ENCODE peak calls at places on chromosome 1, in ten cellular contexts. H, V, B, D, A, K, P, O, W and J are unnamed samples.

GRCh38 chr1:227316941-227317540 is 1.3 kb downstream of the CDC42BPA start:
- DNase-seq in H (peak; percentile 47), V (no peak), B (no peak), D (peak; percentile 45), A (no peak), K (peak; percentile 13), P (peak; percentile 16), O (no peak), W (no peak), J (no peak)

GRCh38 chr1:234212764-234213406 is 160.4 kb upstream of the COA6 start:
- DNase-seq in H (peak; percentile 25), V (no peak), B (no peak), D (peak; percentile 59), A (no peak), K (peak; percentile 80), P (peak; percentile 23), O (peak; percentile 29), W (no peak), J (peak; percentile 23)

GRCh38 chr1:212498243-212498642 is 65.5 kb downstream of the NENF start:
- DNase-seq in H (peak; percentile 88), V (no peak), B (no peak), D (no peak), A (no peak), K (peak; percentile 81), P (peak; percentile 38), O (no peak), W (no peak), J (no peak)

GRCh38 chr1:54850737-54851136 is 36.3 kb downstream of the DHCR24 start:
- DNase-seq in H (peak; percentile 100), V (peak; percentile 61), B (no peak), D (no peak), A (no peak), K (no peak), P (peak; percentile 98), O (no peak), W (peak; percentile 35), J (no peak)

GRCh38 chr1:89041055-89041707 is 18.5 kb upstream of the GBP3 start:
- DNase-seq in H (peak; percentile 84), V (no peak), B (no peak), D (no peak), A (no peak), K (no peak), P (peak; percentile 54), O (no peak), W (no peak), J (no peak)

GRCh38 chr1:162233066-162233465 is 143.6 kb downstream of the SPATA46 start:
- DNase-seq in H (no peak), V (no peak), B (no peak), D (no peak), A (no peak), K (no peak), P (no peak), O (no peak), W (no peak), J (no peak)

GRCh38 chr1:66777846-66778245 is 23.2 kb downstream of the INSL5 start:
- DNase-seq in H (no peak), V (no peak), B (no peak), D (no peak), A (no peak), K (no peak), P (no peak), O (no peak), W (no peak), J (no peak)

GRCh38 chr1:183792300-183792699 is 12.6 kb upstream of the RGL1 start:
- DNase-seq in H (no peak), V (no peak), B (no peak), D (no peak), A (no peak), K (no peak), P (no peak), O (no peak), W (no peak), J (no peak)

DNA sequence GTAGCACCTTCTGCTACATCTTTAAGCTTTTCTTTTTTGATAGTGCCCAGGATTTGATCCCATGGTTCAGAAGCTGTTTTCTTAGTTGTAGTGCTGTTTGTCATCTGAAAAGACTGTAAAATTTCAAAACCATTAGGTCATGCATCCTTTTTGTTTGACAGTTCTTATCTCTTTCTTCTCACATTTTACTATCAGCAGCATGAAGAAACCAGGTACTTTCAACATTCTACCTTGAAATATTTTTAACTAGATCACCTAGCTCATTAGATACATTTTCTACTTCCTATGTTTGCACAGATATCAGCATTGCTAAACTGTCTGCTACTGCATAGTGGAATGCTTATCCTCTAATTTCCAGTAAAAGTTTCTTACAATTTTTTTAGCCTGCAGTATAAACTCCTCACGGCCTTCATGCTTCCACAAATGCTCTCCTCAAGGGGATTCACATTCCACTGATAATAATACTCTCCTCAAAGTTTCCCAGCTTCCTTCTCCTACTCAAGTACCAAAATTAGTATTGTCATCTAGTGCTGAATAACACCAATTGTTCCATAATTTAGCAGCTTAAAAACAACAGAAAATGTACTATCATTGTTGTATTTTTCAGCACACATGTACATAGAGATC is 243.9 kb upstream of the ZRANB2 start:
- DNase-seq in H (no peak), V (no peak), B (no peak), D (no peak), A (no peak), K (peak; percentile 0), P (no peak), O (no peak), W (no peak), J (no peak)
- TF ChIP-seq CTCF in H (no peak), V (no peak), B (no peak), D (no peak), A (no peak), K (no peak), P (no peak), O (no peak), W (no peak), J (no peak)

GRCh38 chr1:40998668-40999067 is 19.2 kb downstream of the CTPS1 start:
- DNase-seq in H (no peak), V (no peak), B (no peak), D (no peak), A (no peak), K (no peak), P (no peak), O (no peak), W (no peak), J (no peak)

GRCh38 chr1:41003127-41003639 is 18.3 kb downstream of the SLFNL1 start:
- DNase-seq in H (no peak), V (no peak), B (no peak), D (no peak), A (no peak), K (no peak), P (no peak), O (no peak), W (no peak), J (no peak)

GRCh38 chr1:41006942-41007865 is 14.3 kb downstream of the SLFNL1 start:
- DNase-seq in H (peak; percentile 38), V (no peak), B (no peak), D (no peak), A (no peak), K (no peak), P (peak; percentile 26), O (no peak), W (no peak), J (no peak)

GRCh38 chr1:41005876-41006275 is 15.6 kb downstream of the SLFNL1 start:
- DNase-seq in H (no peak), V (no peak), B (no peak), D (no peak), A (no peak), K (no peak), P (no peak), O (no peak), W (no peak), J (no peak)

DNA sequence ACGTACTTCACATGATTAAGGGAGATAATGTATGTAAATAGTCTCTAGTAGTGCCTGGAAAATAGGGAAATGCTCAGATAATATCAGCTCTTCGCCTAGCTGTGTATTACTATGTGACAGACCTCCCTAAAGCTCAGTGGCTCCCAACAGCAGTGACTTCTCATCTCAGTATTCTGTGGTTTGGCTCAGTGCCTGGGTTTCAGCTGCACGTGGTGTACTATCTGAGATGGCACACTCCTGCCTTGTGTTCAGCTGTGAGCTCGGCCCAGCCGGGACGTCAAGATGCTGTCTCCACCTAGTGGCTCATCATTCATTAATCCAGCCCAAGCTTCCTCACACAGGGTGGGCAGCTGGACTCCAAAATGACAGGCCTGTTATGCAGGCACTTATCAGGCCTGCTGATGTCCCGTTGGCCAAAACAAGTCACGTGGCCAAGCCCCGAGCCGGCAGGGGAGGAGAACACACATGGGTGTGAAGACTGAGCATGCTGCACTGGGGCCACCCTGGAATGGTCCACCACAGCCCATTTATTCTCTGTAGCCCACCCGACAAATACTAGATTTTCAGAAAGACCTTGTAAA is 17.8 kb downstream of the SLFNL1 start:
- DNase-seq in H (peak; percentile 99), V (peak; percentile 98), B (peak; percentile 96), D (peak; percentile 96), A (peak; percentile 92), K (peak; percentile 78), P (peak; percentile 99), O (no peak), W (peak; percentile 100), J (peak; percentile 99)
- TF ChIP-seq CTCF in H (peak; percentile 45), V (peak; percentile 63), B (peak; percentile 79), D (peak; percentile 79), A (peak; percentile 27), K (peak; percentile 51), P (peak; percentile 73), O (peak; percentile 14), W (peak; percentile 58), J (peak; percentile 34)

GRCh38 chr1:114219247-114219872 is 65.7 kb upstream of the SYT6 start:
- DNase-seq in H (peak; percentile 15), V (no peak), B (no peak), D (peak; percentile 18), A (no peak), K (peak; percentile 17), P (peak; percentile 25), O (no peak), W (no peak), J (no peak)

GRCh38 chr1:114216431-114217173 is 62.9 kb upstream of the SYT6 start:
- DNase-seq in H (no peak), V (no peak), B (no peak), D (no peak), A (no peak), K (no peak), P (no peak), O (no peak), W (no peak), J (no peak)

GRCh38 chr1:114214016-114214415 is 60.3 kb upstream of the SYT6 start:
- DNase-seq in H (no peak), V (no peak), B (no peak), D (no peak), A (no peak), K (no peak), P (no peak), O (no peak), W (no peak), J (no peak)

GRCh38 chr1:114218397-114219237 is 64.9 kb upstream of the SYT6 start:
- DNase-seq in H (peak; percentile 18), V (no peak), B (no peak), D (no peak), A (no peak), K (no peak), P (peak; percentile 22), O (no peak), W (no peak), J (no peak)

DNA sequence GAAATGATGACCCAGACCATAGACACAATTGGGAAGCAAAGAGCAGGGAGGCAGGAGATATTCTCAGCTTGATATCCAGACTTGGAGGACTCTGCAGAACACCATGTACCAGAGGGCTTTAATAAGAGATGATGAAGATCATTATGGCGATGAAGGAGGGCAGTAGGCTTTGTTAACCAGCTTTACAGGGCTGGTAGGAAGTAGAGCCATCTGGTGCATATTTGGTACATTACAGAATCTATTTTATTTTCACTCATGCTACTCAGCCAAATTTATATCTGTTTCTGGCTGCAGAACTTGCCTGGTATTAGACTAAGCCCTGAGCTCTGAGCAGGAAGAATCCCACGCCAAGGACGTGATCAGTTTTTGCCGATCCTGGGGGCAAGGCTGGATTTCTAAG is 61.8 kb upstream of the SYT6 start:
- DNase-seq in H (peak; percentile 24), V (no peak), B (no peak), D (no peak), A (no peak), K (no peak), P (peak; percentile 29), O (no peak), W (no peak), J (no peak)
- TF ChIP-seq CTCF in H (peak; percentile 14), V (no peak), B (no peak), D (no peak), A (no peak), K (no peak), P (peak; percentile 30), O (no peak), W (no peak), J (no peak)

GRCh38 chr1:18819986-18820790 is 39.3 kb downstream of the TAS1R2 start:
- DNase-seq in H (peak; percentile 8), V (no peak), B (no peak), D (no peak), A (no peak), K (no peak), P (peak; percentile 35), O (no peak), W (no peak), J (no peak)
- TF ChIP-seq CTCF in H (no peak), V (no peak), B (no peak), D (no peak), A (no peak), K (no peak), P (no peak), O (no peak), W (no peak), J (no peak)